ENCODE peak calls at places on chromosomes 13 and 19, in nine cellular contexts. V is suprapubic skin, D is sigmoid colon, J is tibial nerve, M is transverse colon, Z is spleen, P is heart left ventricle, R is adrenal gland, F is esophagus squamous epithelium. O is an unnamed sample.
A peak's percentile ranks its signal among the peaks of the same experiment; 100 is the strongest.

GRCh38 chr19:33434886-33435705 is 61.6 kb downstream of the CEBPG start:
- DNase-seq in R (no peak), M (no peak), P (no peak), Z (peak; percentile 57), F (no peak), J (no peak), V (no peak), D (peak; percentile 64), O (no peak)

GRCh38 chr19:13978306-13978705 is 26.0 kb downstream of the DCAF15 start:
- DNase-seq in Z (peak; percentile 86), D (peak; percentile 94), V (peak; percentile 88), R (peak; percentile 66), F (no peak), M (peak; percentile 81), P (peak; percentile 87), J (peak; percentile 71), O (peak; percentile 92)

GRCh38 chr19:10389863-10390262 is 9.5 kb upstream of the TYK2 start:
- DNase-seq in J (no peak), R (no peak), F (no peak), M (no peak), Z (no peak), D (no peak), V (no peak), P (no peak), O (no peak)

GRCh38 chr19:40802300-40803169 is 3.5 kb downstream of the EGLN2 start:
- DNase-seq in V (peak; percentile 85), Z (peak; percentile 87), P (peak; percentile 83), J (peak; percentile 58), R (no peak), M (peak; percentile 77), D (peak; percentile 92), F (no peak), O (peak; percentile 65)

GRCh38 chr13:50376895-50377575 is 361.8 kb downstream of the KCNRG start:
- DNase-seq in P (no peak), V (no peak), F (no peak), M (no peak), J (no peak), Z (no peak), R (no peak), D (no peak), O (no peak)

GRCh38 chr13:110520431-110521295 is 40.9 kb downstream of the RAB20 start:
- DNase-seq in R (peak; percentile 92), Z (no peak), J (peak; percentile 85), M (peak; percentile 88), V (peak; percentile 91), D (peak; percentile 94), F (no peak), P (peak; percentile 75), O (peak; percentile 65)

GRCh38 chr19:49058592-49058991 is 1.0 kb upstream of the CGB7 start:
- DNase-seq in R (no peak), V (no peak), P (no peak), D (no peak), Z (no peak), F (no peak), M (no peak), J (no peak), O (no peak)

GRCh38 chr13:20869540-20869939 is 33.0 kb downstream of the XPO4 start:
- DNase-seq in M (no peak), F (no peak), R (no peak), J (no peak), D (no peak), Z (no peak), P (no peak), V (no peak), O (no peak)

GRCh38 chr13:46288570-46289259 is 77.0 kb downstream of the LRRC63 start:
- DNase-seq in P (no peak), M (no peak), F (no peak), D (no peak), V (no peak), J (no peak), Z (no peak), R (no peak), O (no peak)

GRCh38 chr13:78981913-78982312 is 323.0 kb upstream of the OBI1 start:
- DNase-seq in V (no peak), J (no peak), P (no peak), Z (no peak), D (no peak), F (no peak), R (no peak), M (no peak), O (no peak)

GRCh38 chr19:18710186-18710585 is 26.7 kb downstream of the CRTC1 start:
- DNase-seq in M (no peak), D (no peak), V (no peak), R (no peak), P (no peak), F (no peak), Z (no peak), J (no peak), O (no peak)

GRCh38 chr19:12230751-12231733 is 63.6 kb downstream of the ZNF44 start:
- DNase-seq in Z (no peak), V (no peak), R (no peak), D (no peak), M (no peak), J (no peak), P (peak; percentile 11), F (no peak), O (no peak)
- TF ChIP-seq POLR2A in Z (no peak), V (no peak), R (no peak), D (no peak), M (no peak), J (no peak), P (no peak), F (no peak), O (no peak)

GRCh38 chr19:4507804-4508203 is 10.5 kb downstream of the PLIN4 start:
- DNase-seq in V (no peak), D (no peak), J (no peak), R (no peak), M (no peak), F (no peak), Z (no peak), P (peak; percentile 5), O (no peak)

GRCh38 chr19:4505570-4506448 is 12.5 kb downstream of the PLIN4 start:
- DNase-seq in F (no peak), M (no peak), Z (no peak), R (no peak), P (peak; percentile 9), V (no peak), J (no peak), D (no peak), O (no peak)

GRCh38 chr19:4508698-4509097 is 9.6 kb downstream of the PLIN4 start:
- DNase-seq in P (peak; percentile 8), R (no peak), V (peak; percentile 78), M (no peak), J (no peak), F (no peak), D (no peak), Z (no peak), O (no peak)

GRCh38 chr19:4506449-4507149 is 11.7 kb downstream of the PLIN4 start:
- DNase-seq in R (no peak), Z (no peak), M (no peak), D (no peak), P (no peak), F (no peak), J (no peak), V (no peak), O (no peak)

DNA sequence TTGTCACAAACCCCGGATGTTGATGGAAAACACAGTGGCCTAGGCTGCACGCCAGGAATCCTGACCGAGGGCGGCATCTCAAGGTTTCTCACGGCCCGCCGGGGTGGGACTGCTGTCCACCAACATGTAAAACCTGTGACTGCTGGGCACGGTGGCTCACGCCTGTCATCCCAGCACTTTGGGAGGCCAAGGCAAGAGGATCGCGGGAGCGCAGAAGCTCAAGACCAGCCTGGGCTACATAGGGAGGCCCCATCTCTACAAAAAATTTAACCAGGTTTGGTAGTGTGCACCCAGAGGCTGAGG is 11.2 kb downstream of the PLIN4 start:
- DNase-seq in R (no peak), D (no peak), V (no peak), F (no peak), Z (no peak), M (no peak), P (peak; percentile 12), J (no peak), O (no peak)
- H3K4me1 ChIP-seq in R (no peaks in the 10 kb centered on the region), D (peaks cover 23% of the 10 kb centered on the region), V (no peaks in the 10 kb centered on the region), F (no peaks in the 10 kb centered on the region), Z (no peaks in the 10 kb centered on the region), M (no peaks in the 10 kb centered on the region), P (no peaks in the 10 kb centered on the region), J (no peaks in the 10 kb centered on the region), O (no peaks in the 10 kb centered on the region)

DNA sequence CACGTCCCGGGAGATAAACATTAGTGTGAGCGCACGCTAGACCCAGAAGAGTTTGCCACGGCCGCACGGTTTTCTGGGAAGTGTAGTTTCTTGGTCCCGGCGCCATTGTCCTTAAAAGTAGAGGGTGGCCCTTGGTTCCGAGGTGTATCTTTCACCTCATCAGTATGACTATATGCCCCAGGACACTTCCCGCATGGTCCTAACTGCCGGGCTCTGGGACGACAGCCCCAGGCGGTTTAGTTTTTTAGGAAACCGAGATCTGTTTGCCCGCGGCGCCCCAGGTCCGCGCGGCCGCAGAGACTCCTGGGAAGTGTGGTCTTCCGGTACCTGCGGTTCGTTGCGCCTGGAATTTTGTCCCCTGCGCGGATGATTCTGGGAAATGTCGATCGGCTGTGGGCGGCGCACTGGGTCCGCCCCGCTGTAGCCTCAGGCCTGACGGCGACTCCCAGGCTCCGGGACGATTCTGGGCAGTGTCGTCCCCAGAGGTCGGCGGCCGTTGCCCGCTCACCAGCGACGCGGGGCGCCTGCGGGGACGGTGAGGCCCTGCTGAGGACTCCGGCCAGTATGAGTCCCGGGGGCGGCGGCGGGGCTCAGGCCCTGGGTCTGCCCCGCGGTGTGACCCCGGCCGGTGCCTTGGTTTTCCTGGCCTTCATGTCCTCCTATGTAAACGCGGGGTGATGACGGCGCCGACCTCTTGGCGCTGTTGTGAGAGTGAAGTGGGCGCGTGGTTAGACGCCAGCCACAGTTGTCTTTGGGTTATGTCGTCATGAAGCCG is at the start of gene ZNF181:
- DNase-seq in R (peak; percentile 86), Z (peak; percentile 94), M (peak; percentile 92), F (peak; percentile 46), D (peak; percentile 94), J (peak; percentile 67), V (peak; percentile 93), P (peak; percentile 92), O (peak; percentile 83)
- TF ChIP-seq POLR2A in R (peak; percentile 79), Z (no peak), M (peak; percentile 77), F (no peak), D (no peak), J (no peak), V (peak; percentile 68), P (peak; percentile 61), O (peak; percentile 50)

GRCh38 chr13:48493076-48493765 is 39.7 kb downstream of the RCBTB2 start:
- DNase-seq in M (no peak), Z (no peak), J (no peak), F (no peak), R (no peak), P (no peak), V (no peak), D (no peak), O (no peak)

GRCh38 chr13:48492123-48493075 is 40.5 kb downstream of the RCBTB2 start:
- DNase-seq in P (peak; percentile 88), J (peak; percentile 27), M (peak; percentile 69), R (peak; percentile 60), V (peak; percentile 88), F (peak; percentile 27), Z (peak; percentile 94), D (peak; percentile 88), O (peak; percentile 63)

GRCh38 chr13:48490241-48490640 is 42.6 kb downstream of the RCBTB2 start:
- DNase-seq in J (no peak), M (no peak), D (no peak), P (no peak), R (no peak), Z (no peak), F (no peak), V (no peak), O (no peak)

GRCh38 chr13:48489666-48490065 is 43.2 kb downstream of the RCBTB2 start:
- DNase-seq in R (no peak), F (no peak), P (no peak), M (no peak), J (no peak), Z (no peak), V (no peak), D (no peak), O (no peak)

GRCh38 chr13:48491423-48492122 is 41.3 kb downstream of the RCBTB2 start:
- DNase-seq in R (no peak), M (no peak), D (no peak), Z (no peak), P (no peak), J (no peak), V (no peak), F (no peak), O (no peak)
- H3K4me1 ChIP-seq in R (no peaks in the 10 kb centered on the region), M (no peaks in the 10 kb centered on the region), D (no peaks in the 10 kb centered on the region), Z (peaks cover 76% of the 10 kb centered on the region), P (peaks cover 47% of the 10 kb centered on the region), J (no peaks in the 10 kb centered on the region), V (peaks cover 34% of the 10 kb centered on the region), F (peaks cover 9% of the 10 kb centered on the region), O (no peaks in the 10 kb centered on the region)

O was measured in uterus.